ENCODE peak calls at places on chromosomes 5 and 9, in four cellular contexts. A is endothelial cell of umbilical vein; N is left ventricle myocardium inferior; M is naive thymus-derived CD4-positive, alpha-beta T cell. C is an unnamed sample. For H3K4me1, the result is how much of the 10 kb centered on the place peaks cover.

GRCh38 chr5:4295663-4296339 is 700.2 kb downstream of the IRX1 start:
- DNase-seq in N (no peak), A (no peak), M (no peak), C (no peak)

GRCh38 chr9:75167281-75167680 is 79.0 kb downstream of the OSTF1 start:
- DNase-seq in M (no peak), N (no peak), A (peak), C (no peak)

GRCh38 chr9:137787786-137788505 is 89.6 kb upstream of the CACNA1B start:
- DNase-seq in A (no peak), N (no peak), M (no peak), C (no peak)

GRCh38 chr9:96854877-96855273 is 561 bp upstream of the ZNF782 start:
- DNase-seq in M (no peak), A (no peak), N (no peak), C (no peak)

GRCh38 chr5:119396265-119396664 is 40.4 kb downstream of the TNFAIP8 start:
- DNase-seq in M (no peak), A (no peak), N (no peak), C (no peak)

GRCh38 chr5:175129121-175129520 is 314.9 kb downstream of the DRD1 start:
- DNase-seq in M (no peak), N (no peak), A (no peak), C (no peak)

GRCh38 chr5:141369994-141370848 is at the start of gene PCDHGB3:
- DNase-seq in M (peak), N (peak), A (peak), C (peak)

GRCh38 chr9:136855461-136856077 is 3.4 kb downstream of the MAMDC4 start:
- DNase-seq in A (no peak), N (peak), M (no peak), C (no peak)

GRCh38 chr9:137544176-137544755 is 5.9 kb downstream of the PNPLA7 start:
- DNase-seq in M (no peak), N (no peak), A (no peak), C (no peak)

GRCh38 chr5:108670591-108671335 is 76.9 kb upstream of the FER start:
- DNase-seq in N (no peak), M (no peak), A (no peak), C (no peak)

GRCh38 chr5:82551840-82552385 is 273.8 kb upstream of the RPS23 start:
- DNase-seq in M (no peak), N (no peak), A (no peak), C (no peak)

GRCh38 chr5:171092194-171092593 is 216.9 kb upstream of the TLX3 start:
- DNase-seq in N (no peak), M (no peak), A (peak), C (no peak)

GRCh38 chr5:99088309-99088708 is 159.5 kb upstream of the CHD1 start:
- DNase-seq in N (no peak), M (no peak), A (no peak), C (no peak)

GRCh38 chr5:67156976-67157583 is 39.5 kb downstream of the CD180 start:
- DNase-seq in N (no peak), A (peak), M (peak), C (no peak)

GRCh38 chr5:66642538-66642937 is 46.3 kb downstream of the MAST4 start:
- DNase-seq in A (no peak), M (no peak), N (no peak), C (no peak)

GRCh38 chr5:165504716-165505115 is 1999.3 kb downstream of the MAT2B start:
- DNase-seq in N (no peak), A (no peak), M (no peak), C (no peak)

GRCh38 chr5:93246093-93246855 is 334.7 kb downstream of the NR2F1-AS1 start:
- DNase-seq in N (no peak), A (peak), M (no peak), C (no peak)

GRCh38 chr5:126937796-126938195 is 92.6 kb downstream of the MARCHF3 start:
- DNase-seq in M (no peak), A (no peak), N (no peak), C (no peak)

GRCh38 chr5:18944771-18945170 is 1043.2 kb downstream of the CDH18 start:
- DNase-seq in N (no peak), M (no peak), A (no peak), C (no peak)

GRCh38 chr5:149001154-149001553 is 61.7 kb downstream of the SH3TC2 start:
- DNase-seq in A (no peak), M (no peak), N (no peak), C (no peak)

GRCh38 chr9:127004946-127005769 is 90.6 kb downstream of the RALGPS1 start:
- DNase-seq in M (peak), N (no peak), A (no peak), C (no peak)

GRCh38 chr5:152838241-152838786 is 433.2 kb upstream of the NMUR2 start:
- DNase-seq in M (no peak), N (no peak), A (no peak), C (no peak)

GRCh38 chr5:111439473-111440075 is 72.8 kb downstream of the STARD4 start:
- DNase-seq in N (no peak), M (no peak), A (no peak), C (no peak)

GRCh38 chr5:133993152-133993548 is 11.6 kb downstream of the VDAC1 start:
- DNase-seq in A (peak), N (no peak), M (no peak), C (no peak)

GRCh38 chr9:68711281-68711680 is 6.2 kb downstream of the PIP5K1B start:
- DNase-seq in M (no peak), A (no peak), N (no peak), C (no peak)

GRCh38 chr9:72315089-72315509 is 49.9 kb downstream of the ZFAND5 start:
- DNase-seq in M (no peak), A (peak), N (peak), C (peak)

GRCh38 chr5:132013006-132013689 is 1.7 kb upstream of the ACSL6 start:
- DNase-seq in M (no peak), A (no peak), N (no peak), C (no peak)

GRCh38 chr5:171907731-171908343 is 98.6 kb downstream of the FBXW11 start:
- DNase-seq in M (peak), A (peak), N (no peak), C (peak)

GRCh38 chr9:72263572-72263971 is 101.4 kb downstream of the ZFAND5 start:
- DNase-seq in N (no peak), A (no peak), M (no peak), C (no peak)

GRCh38 chr5:131280417-131280816 is 16.6 kb downstream of the CDC42SE2 start:
- DNase-seq in M (no peak), N (no peak), A (no peak), C (no peak)

GRCh38 chr5:13939647-13940046 is 4.8 kb downstream of the DNAH5 start:
- DNase-seq in M (no peak), N (no peak), A (no peak), C (no peak)

GRCh38 chr9:86034863-86035734 is 64.3 kb downstream of the GOLM1 start:
- DNase-seq in N (no peak), M (no peak), A (peak), C (no peak)

GRCh38 chr5:54836959-54837534 is 148.3 kb downstream of the ESM1 start:
- DNase-seq in M (no peak), A (no peak), N (no peak), C (no peak)

GRCh38 chr9:106862946-106863740 is at the start of gene ZNF462:
- DNase-seq in M (no peak), N (peak), A (peak), C (no peak)

GRCh38 chr9:121196389-121196788 is 5.3 kb downstream of the RAB14 start:
- DNase-seq in M (no peak), A (no peak), N (no peak), C (no peak)

GRCh38 chr9:121198512-121199042 is 3.1 kb downstream of the RAB14 start:
- DNase-seq in A (no peak), N (no peak), M (no peak), C (no peak)

GRCh38 chr9:121194730-121195129 is 6.9 kb downstream of the RAB14 start:
- DNase-seq in A (no peak), M (no peak), N (no peak), C (no peak)

GRCh38 chr9:121199921-121200320 is 1.7 kb downstream of the RAB14 start:
- DNase-seq in A (peak), N (no peak), M (no peak), C (no peak)

GRCh38 chr9:121197135-121197534 is 4.5 kb downstream of the RAB14 start:
- DNase-seq in A (no peak), N (no peak), M (no peak), C (no peak)
- H3K4me1 ChIP-seq in A (half or more), N (half or more), M (under half), C (half or more)

DNA sequence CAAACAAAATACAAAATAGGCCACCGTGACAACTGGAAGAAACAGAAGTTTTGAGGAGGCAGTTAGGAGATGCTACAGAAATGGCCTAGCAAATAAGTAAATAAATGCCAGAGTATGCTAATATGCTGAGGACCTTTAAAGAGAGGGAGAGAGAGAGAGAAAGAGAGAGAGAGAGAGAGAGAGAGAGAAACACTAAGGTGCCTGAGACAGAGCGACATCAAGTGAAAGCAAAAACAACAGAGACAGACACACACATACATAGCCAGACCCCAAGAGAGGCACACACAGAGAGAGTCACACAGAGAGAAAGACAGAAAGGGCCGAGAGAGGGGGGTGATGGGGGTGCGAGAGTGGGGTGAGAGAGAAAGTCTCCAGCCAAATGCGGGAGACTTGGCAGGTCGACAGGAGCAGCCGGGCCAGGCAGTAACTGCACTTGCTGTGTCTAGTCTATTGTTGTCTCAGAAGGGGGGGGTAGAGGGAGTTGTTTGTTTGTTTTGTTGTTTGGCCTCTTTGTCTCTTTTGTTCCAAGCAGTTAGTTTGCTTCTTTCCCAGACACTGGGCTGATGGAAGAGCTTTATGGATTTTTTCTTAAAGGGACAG is 30.1 kb upstream of the NFIB start:
- DNase-seq in M (no peak), A (peak), N (peak), C (no peak)
- H3K4me1 ChIP-seq in M (under half), A (under half), N (half or more), C (under half)

GRCh38 chr9:94166237-94167054 is 82.2 kb downstream of the PTPDC1 start:
- DNase-seq in N (peak), M (peak), A (peak), C (peak)

GRCh38 chr9:94165592-94166236 is 81.5 kb downstream of the PTPDC1 start:
- DNase-seq in M (peak), N (peak), A (peak), C (peak)

GRCh38 chr9:94167055-94167346 is 82.7 kb downstream of the PTPDC1 start:
- DNase-seq in N (no peak), A (no peak), M (no peak), C (no peak)

GRCh38 chr9:94167376-94167775 is 83.1 kb downstream of the PTPDC1 start:
- DNase-seq in A (no peak), N (no peak), M (no peak), C (no peak)

DNA sequence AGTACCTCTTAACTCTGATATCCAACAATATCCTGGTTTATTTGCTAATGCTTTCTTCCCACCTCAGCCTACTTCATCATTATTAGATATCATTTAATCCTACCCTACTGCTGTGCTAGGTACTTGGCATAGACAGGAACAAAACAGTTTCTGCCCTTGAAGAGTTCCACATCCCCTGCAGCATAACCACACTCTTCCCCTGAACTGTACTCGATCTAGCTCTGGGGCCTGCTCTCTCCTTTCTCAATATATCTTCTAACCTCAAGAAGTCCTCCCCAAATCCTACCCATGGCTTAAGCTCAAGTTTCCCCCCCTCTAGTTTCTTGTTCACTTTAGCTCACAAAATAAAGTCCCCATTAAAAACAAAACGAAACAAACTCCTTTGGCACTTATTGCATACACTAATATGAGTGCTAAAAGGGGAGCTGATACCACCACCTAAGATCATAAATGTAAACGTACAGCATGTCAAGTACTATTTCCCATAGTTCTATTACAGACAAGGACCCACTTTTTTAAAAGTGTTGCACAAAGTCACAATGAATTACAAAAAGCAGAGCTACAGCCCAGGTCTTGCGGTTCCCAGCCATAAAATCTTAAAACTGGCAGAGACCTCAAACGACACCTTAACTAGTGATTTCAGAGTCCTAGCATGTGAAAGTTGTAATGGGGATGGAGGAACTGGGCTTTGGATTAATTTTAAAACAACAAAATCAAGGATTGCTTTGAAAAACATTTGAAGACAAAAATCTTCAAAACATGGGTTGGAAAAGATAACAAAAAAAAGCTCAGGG is 80.7 kb downstream of the PTPDC1 start:
- DNase-seq in N (no peak), M (peak), A (no peak), C (no peak)
- H3K4me1 ChIP-seq in N (under half), M (under half), A (under half), C (under half)

GRCh38 chr9:81673310-81673709 is 16.0 kb downstream of the TLE1 start:
- DNase-seq in A (no peak), M (no peak), N (no peak), C (no peak)
- H3K4me1 ChIP-seq in A (under half), M (under half), N (half or more), C (under half)

GRCh38 chr5:139285651-139286392 is 7.7 kb upstream of the MATR3 start:
- DNase-seq in N (no peak), A (no peak), M (no peak), C (no peak)

GRCh38 chr5:139278540-139279274 is 14.8 kb upstream of the MATR3 start:
- DNase-seq in A (no peak), M (no peak), N (no peak), C (no peak)

GRCh38 chr5:139283252-139284166 is 10.0 kb upstream of the MATR3 start:
- DNase-seq in M (no peak), N (no peak), A (no peak), C (no peak)

GRCh38 chr5:139284295-139284694 is 9.2 kb upstream of the MATR3 start:
- DNase-seq in A (no peak), M (no peak), N (no peak), C (no peak)

GRCh38 chr5:139282195-139282557 is 11.4 kb upstream of the MATR3 start:
- DNase-seq in A (no peak), N (no peak), M (no peak), C (no peak)
- H3K4me1 ChIP-seq in A (under half), N (under half), M (under half), C (under half)

GRCh38 chr5:139667001-139667729 is 19.0 kb downstream of the CXXC5 start:
- DNase-seq in A (no peak), M (no peak), N (no peak), C (no peak)
- H3K4me1 ChIP-seq in A (under half), M (under half), N (half or more), C (half or more)

GRCh38 chr5:42491699-42492098 is 68.5 kb downstream of the GHR start:
- DNase-seq in M (no peak), N (no peak), A (no peak), C (no peak)
- H3K4me1 ChIP-seq in M (under half), N (half or more), A (under half), C (under half)

DNA sequence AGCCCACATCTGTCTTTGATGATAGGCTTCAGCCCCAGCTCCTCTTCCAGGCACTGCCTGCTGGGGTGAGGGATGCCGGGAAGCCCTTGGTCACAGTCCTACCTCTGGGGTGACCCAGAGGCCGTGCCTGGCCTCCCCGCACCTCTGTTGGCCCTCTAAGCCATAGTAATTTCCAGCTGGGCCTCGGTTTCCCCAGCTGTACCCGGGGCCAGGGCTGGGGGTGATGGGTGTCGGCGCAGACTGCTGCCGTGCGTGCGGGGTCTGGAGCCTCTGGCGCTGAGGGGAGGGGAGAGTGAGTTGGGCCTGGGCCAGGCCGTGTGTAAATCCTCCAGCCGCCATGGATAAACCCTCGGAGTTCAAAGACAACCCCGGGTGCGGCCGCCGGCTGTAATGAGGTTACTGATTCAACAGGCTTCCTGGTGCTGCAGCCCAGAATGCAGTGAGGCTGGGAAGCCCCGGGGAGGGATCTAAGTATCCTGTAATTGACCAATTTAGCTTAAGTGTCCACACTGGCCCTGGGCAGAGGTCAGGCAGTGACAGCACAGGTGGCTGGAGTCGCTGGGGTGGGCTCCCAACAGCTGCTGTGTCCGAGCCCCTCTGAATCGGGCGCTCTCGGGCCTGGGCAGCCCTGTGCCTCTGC is 7.1 kb downstream of the RXRA start:
- DNase-seq in A (no peak), N (no peak), M (no peak), C (no peak)
- H3K4me1 ChIP-seq in A (under half), N (half or more), M (under half), C (half or more)

DNA sequence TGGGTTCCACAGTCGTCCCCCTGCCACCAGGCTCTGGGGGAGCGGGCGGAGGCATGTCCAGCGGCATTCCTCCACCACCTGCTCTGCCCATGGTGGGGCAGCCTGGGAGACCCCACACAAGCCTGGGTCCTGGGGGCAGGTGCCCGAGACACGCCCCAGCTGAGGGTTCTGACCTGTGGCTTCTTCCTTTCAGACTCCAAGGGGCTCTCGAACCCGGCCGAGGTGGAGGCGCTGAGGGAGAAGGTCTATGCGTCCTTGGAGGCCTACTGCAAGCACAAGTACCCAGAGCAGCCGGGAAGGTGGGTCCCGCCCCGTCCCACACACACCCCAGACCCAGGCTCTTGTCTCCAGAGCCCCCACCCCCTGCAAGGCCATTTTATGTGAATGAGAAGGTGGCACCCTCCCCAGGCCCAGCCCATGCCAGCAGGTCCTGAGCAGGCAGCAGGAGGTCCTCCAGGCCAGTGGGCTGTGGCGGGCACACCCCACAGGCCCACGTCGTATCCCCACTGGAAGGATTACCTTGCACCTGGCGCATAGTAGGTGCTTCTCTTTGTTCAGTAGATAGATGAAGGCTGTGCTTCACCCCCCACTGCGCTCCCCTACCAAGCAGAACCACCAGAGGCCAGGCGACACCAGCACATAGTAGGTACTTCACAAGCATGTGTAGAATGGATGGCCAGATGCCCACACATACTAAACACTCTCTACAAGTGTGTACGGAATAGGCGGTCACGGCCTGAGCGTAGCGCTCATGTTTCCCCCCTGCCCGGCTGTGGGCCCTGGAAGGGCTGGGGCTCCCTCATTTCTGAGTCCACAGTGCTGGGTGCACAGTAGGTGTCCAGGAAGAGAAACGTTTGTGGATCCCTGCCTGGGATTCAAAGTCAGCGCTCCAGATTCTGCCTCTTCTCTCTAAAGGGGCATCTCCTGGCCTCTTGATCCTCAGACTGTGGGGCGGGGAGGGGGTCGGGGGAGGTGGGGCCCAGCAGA is 107.9 kb downstream of the RXRA start:
- DNase-seq in A (no peak), M (no peak), N (no peak), C (no peak)
- H3K4me1 ChIP-seq in A (under half), M (under half), N (half or more), C (under half)